ENCODE peak calls at places on chromosome 1, in four cellular contexts. J is K562, F is SK-N-SH, C is GM12878. H is an unnamed sample.

GRCh38 chr1:41048540-41048939 is 27.0 kb upstream of the SLFNL1 start:
- DNase-seq in J (peak), F (no peak), C (no peak), H (no peak)

GRCh38 chr1:110548381-110548780 is 29.4 kb upstream of the KCNA10 start:
- DNase-seq in J (peak), F (peak), C (no peak), H (peak)

GRCh38 chr1:199759268-199759724 is 268.2 kb upstream of the NR5A2 start:
- DNase-seq in J (no peak), F (no peak), C (no peak), H (peak)

GRCh38 chr1:225774276-225775147 is 3.1 kb upstream of the SRP9 start:
- DNase-seq in J (no peak), F (no peak), C (no peak), H (no peak)

GRCh38 chr1:6464514-6464836 is 1.5 kb downstream of the TNFRSF25 start:
- DNase-seq in J (peak), F (no peak), C (no peak), H (peak)

GRCh38 chr1:101257500-101258325 is 20.9 kb downstream of the S1PR1 start:
- DNase-seq in J (peak), F (no peak), C (peak), H (no peak)

GRCh38 chr1:231836227-231836893 is 209.8 kb downstream of the DISC1 start:
- DNase-seq in J (peak), F (no peak), C (no peak), H (peak)

GRCh38 chr1:146032613-146033219 is 11.2 kb upstream of the HJV start:
- DNase-seq in J (peak), F (peak), C (peak), H (peak)

GRCh38 chr1:221706862-221707582 is 34.9 kb downstream of the DUSP10 start:
- DNase-seq in J (no peak), F (no peak), C (no peak), H (no peak)

GRCh38 chr1:232378266-232379041 is 251.5 kb downstream of the SIPA1L2 start:
- DNase-seq in J (no peak), F (no peak), C (no peak), H (no peak)

GRCh38 chr1:155300553-155301329 is 497 bp downstream of the PKLR start:
- DNase-seq in J (no peak), F (no peak), C (no peak), H (no peak)

GRCh38 chr1:158043232-158043631 is 49.8 kb downstream of the KIRREL1 start:
- DNase-seq in J (peak), F (no peak), C (no peak), H (no peak)

GRCh38 chr1:205069371-205070125 is 14.7 kb downstream of the TMEM81 start:
- DNase-seq in J (no peak), F (peak), C (no peak), H (no peak)

GRCh38 chr1:1272341-1273151 is 1.1 kb downstream of the UBE2J2 start:
- DNase-seq in J (no peak), F (no peak), C (no peak), H (no peak)

GRCh38 chr1:45971922-45972321 is 160.5 kb downstream of the PIK3R3 start:
- DNase-seq in J (no peak), F (no peak), C (no peak), H (no peak)
- TF ChIP-seq RCOR1 in J (no peak), F (no peak), C (no peak), H (no peak)

GRCh38 chr1:217910205-217910604 is 279.1 kb downstream of the SPATA17 start:
- DNase-seq in J (no peak), F (no peak), C (no peak), H (no peak)
- TF ChIP-seq EP300 in J (no peak), F (no peak), C (no peak), H (no peak)

GRCh38 chr1:109296782-109297181 is 10.0 kb downstream of the MYBPHL start:
- DNase-seq in J (no peak), F (no peak), C (no peak), H (no peak)

GRCh38 chr1:109293026-109293425 is 10.1 kb upstream of the PSRC1 start:
- DNase-seq in J (no peak), F (no peak), C (no peak), H (no peak)

GRCh38 chr1:109298666-109299086 is 8.1 kb downstream of the MYBPHL start:
- DNase-seq in J (peak), F (peak), C (no peak), H (no peak)

GRCh38 chr1:109294481-109294880 is 11.5 kb upstream of the PSRC1 start:
- DNase-seq in J (no peak), F (no peak), C (no peak), H (no peak)

GRCh38 chr1:109295712-109296415 is 10.9 kb downstream of the MYBPHL start:
- DNase-seq in J (no peak), F (no peak), C (no peak), H (no peak)
- TF ChIP-seq RCOR1 in J (no peak), F (no peak), C (no peak), H (no peak)

GRCh38 chr1:182119631-182120030 is 58.1 kb upstream of the ZNF648 start:
- DNase-seq in J (no peak), F (no peak), C (no peak), H (no peak)

GRCh38 chr1:182122265-182122664 is 60.8 kb upstream of the ZNF648 start:
- DNase-seq in J (no peak), F (no peak), C (no peak), H (no peak)

GRCh38 chr1:182126272-182126800 is 64.8 kb upstream of the ZNF648 start:
- DNase-seq in J (no peak), F (no peak), C (no peak), H (no peak)

GRCh38 chr1:182122855-182123254 is 61.3 kb upstream of the ZNF648 start:
- DNase-seq in J (no peak), F (no peak), C (no peak), H (no peak)

GRCh38 chr1:182120411-182121258 is 59.1 kb upstream of the ZNF648 start:
- DNase-seq in J (no peak), F (no peak), C (no peak), H (peak)
- TF ChIP-seq EP300 in J (no peak), F (no peak), C (no peak), H (peak)

GRCh38 chr1:151143986-151144385 is 2.4 kb downstream of the SEMA6C start:
- DNase-seq in J (no peak), F (peak), C (no peak), H (no peak)

GRCh38 chr1:151146416-151147131 is at the start of gene SEMA6C:
- DNase-seq in J (peak), F (peak), C (peak), H (peak)

GRCh38 chr1:151146072-151146415 is 387 bp downstream of the SEMA6C start:
- DNase-seq in J (no peak), F (peak), C (no peak), H (no peak)

GRCh38 chr1:151144474-151145157 is 1.8 kb downstream of the SEMA6C start:
- DNase-seq in J (peak), F (no peak), C (no peak), H (no peak)

DNA sequence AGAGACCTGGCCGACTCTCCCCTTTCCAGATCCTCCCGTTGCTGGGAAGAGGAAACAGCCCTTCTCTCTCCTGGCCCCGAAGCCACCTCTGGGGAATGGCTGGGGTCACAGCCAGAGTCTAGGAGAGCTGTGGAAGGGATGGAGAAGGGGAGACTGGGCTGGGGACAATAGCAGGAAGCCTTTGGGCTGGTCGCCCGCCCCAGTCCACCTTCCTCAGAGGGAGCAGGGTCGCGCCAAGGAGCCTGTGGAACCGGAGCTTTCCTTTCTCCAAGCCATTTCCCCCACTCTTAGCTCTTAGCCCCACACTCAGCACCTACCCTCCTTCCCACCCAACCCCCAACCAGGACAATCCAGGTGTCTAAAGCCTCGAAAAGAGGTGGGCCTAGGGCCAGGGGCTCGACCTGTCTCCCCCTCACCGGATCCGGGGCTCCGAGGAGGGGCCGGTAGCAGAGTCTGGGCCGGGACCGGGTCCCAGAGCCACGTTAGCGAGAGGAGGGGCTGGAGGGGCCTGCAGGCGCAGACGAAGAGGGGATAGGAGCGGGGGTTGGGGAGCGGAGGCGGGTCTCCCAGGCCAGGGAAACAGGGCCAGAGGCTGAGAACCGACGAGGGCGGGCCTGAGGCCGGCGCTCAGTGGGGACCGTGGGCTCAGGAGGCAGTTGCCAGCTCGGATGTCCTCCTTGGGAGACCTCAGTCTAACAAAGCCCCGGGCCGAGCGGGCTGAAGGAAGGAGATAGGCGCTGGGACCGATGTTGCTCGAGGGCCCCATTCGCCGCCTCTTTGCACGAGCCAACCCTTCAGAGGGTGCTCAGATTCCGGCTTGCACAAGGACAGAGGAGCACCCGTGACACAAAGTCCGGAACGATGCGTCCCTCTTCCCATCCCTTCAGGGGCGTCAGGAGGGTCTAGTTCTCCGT is 1.0 kb downstream of the SEMA6C start:
- DNase-seq in J (no peak), F (peak), C (no peak), H (no peak)
- TF ChIP-seq RCOR1 in J (no peak), F (no peak), C (no peak), H (no peak)

DNA sequence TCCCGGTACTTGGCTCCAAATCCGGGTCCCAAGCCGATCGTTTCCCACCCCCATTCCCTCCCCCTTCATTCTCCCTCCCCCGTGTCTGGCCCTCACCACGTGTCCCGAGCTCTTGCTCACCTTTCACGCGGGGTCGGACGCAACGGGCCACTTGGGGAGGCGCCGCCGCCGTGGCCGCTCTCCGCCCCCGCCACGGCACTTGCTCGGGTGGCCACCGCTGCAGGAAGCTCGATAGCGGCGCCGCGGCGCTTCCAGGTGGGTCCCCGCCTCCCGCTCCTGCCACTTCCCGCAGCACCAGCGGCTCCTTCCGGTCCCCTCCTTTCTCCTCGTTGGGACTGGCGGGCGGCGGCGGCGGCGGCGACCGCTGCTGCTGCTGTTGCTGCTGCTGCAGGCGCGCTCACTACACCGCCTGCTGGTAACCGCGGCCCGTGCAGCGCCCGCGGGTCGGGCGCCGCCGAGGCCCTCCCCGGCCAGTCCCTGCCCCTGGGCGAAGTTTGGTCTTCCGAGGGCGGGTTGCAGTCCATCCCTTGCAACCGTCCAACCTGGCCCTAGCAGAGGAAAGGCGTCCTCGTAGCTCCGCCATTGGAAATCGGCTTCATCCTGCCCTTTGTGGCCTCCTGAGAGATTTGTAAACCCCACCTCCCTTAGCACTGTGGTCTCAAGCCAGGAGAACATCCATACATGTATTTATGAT is 831 bp upstream of the ZZZ3 start:
- DNase-seq in J (peak), F (peak), C (peak), H (peak)
- TF ChIP-seq EP300 in J (no peak), F (no peak), C (no peak), H (no peak)

GRCh38 chr1:152110365-152110859 is 4.8 kb downstream of the TCHH start:
- DNase-seq in J (no peak), F (no peak), C (no peak), H (peak)

GRCh38 chr1:152107984-152108898 is 7.0 kb downstream of the TCHH start:
- DNase-seq in J (no peak), F (no peak), C (no peak), H (peak)

GRCh38 chr1:152108899-152109222 is 6.4 kb downstream of the TCHH start:
- DNase-seq in J (no peak), F (no peak), C (no peak), H (peak)

GRCh38 chr1:152109998-152110294 is 5.3 kb downstream of the TCHH start:
- DNase-seq in J (no peak), F (no peak), C (no peak), H (peak)

GRCh38 chr1:152109231-152109997 is 5.8 kb downstream of the TCHH start:
- DNase-seq in J (no peak), F (no peak), C (no peak), H (no peak)
- TF ChIP-seq RCOR1 in J (no peak), F (no peak), C (no peak), H (no peak)

DNA sequence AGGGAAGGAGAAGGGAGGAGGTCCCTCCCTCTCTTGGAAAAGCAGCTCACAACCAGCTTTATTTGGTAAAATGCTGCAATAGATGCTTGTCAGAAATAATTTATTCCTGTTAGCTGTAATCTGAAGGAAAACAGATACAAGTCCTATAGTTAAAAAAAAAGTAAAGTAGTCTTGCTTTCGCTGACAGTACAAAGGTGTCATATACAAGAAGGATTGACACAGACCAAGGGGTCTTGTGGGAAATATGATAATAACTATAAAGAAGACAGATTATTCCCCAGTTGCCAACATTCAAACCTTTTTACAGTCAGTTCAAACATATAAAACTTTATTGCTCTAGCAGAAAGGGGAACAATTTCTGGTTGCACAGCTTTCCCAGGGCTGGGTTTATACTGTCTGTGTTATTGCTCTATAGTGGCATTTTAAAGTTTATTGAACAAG is 145.0 kb downstream of the PBX1 start:
- DNase-seq in J (no peak), F (no peak), C (no peak), H (no peak)
- TF ChIP-seq EP300 in J (no peak), F (no peak), C (no peak), H (no peak)

GRCh38 chr1:234326493-234327366 is 46.5 kb upstream of the COA6 start:
- DNase-seq in J (peak), F (peak), C (no peak), H (peak)
- TF ChIP-seq RCOR1 in J (peak), F (no peak), C (no peak), H (no peak)